ENCODE peak calls at places on chromosomes 5 and 9, in ten cellular contexts. One of them, this sample, is unnamed.

GRCh38 chr9:32581512-32582143 is 8.7 kb upstream of the NDUFB6 start:
- DNase-seq in GM20000: peak
- DNase-seq in CD8-positive, alpha-beta memory T cell: peak
- DNase-seq in fibroblast of lung: peak
- DNase-seq in GM12878: no peak
- DNase-seq in dermis microvascular lymphatic vessel endothelial cell: peak
- DNase-seq in IMR-90: peak
- DNase-seq in RKO: peak
- DNase-seq in heart left ventricle: no peak
- DNase-seq in hypothalamus: no peak
- DNase-seq in this sample: no peak

GRCh38 chr5:79686799-79687198 is 2.8 kb upstream of the CMYA5 start:
- DNase-seq in GM12878: no peak
- DNase-seq in RKO: no peak
- DNase-seq in CD8-positive, alpha-beta memory T cell: no peak
- DNase-seq in fibroblast of lung: no peak
- DNase-seq in GM20000: no peak
- DNase-seq in hypothalamus: no peak
- DNase-seq in heart left ventricle: no peak
- DNase-seq in dermis microvascular lymphatic vessel endothelial cell: no peak
- DNase-seq in IMR-90: peak
- DNase-seq in this sample: no peak

GRCh38 chr9:16031486-16031885 is 478.6 kb downstream of the CCDC171 start:
- DNase-seq in dermis microvascular lymphatic vessel endothelial cell: no peak
- DNase-seq in GM20000: no peak
- DNase-seq in CD8-positive, alpha-beta memory T cell: no peak
- DNase-seq in IMR-90: no peak
- DNase-seq in hypothalamus: no peak
- DNase-seq in heart left ventricle: no peak
- DNase-seq in GM12878: no peak
- DNase-seq in fibroblast of lung: no peak
- DNase-seq in RKO: peak
- DNase-seq in this sample: no peak

GRCh38 chr9:137477778-137478612 is 18.9 kb upstream of the NSMF start:
- DNase-seq in GM12878: no peak
- DNase-seq in heart left ventricle: peak
- DNase-seq in fibroblast of lung: no peak
- DNase-seq in hypothalamus: no peak
- DNase-seq in IMR-90: no peak
- DNase-seq in CD8-positive, alpha-beta memory T cell: no peak
- DNase-seq in dermis microvascular lymphatic vessel endothelial cell: no peak
- DNase-seq in RKO: no peak
- DNase-seq in GM20000: no peak
- DNase-seq in this sample: no peak

GRCh38 chr9:36337865-36338264 is 62.2 kb downstream of the RNF38 start:
- DNase-seq in IMR-90: no peak
- DNase-seq in GM12878: no peak
- DNase-seq in dermis microvascular lymphatic vessel endothelial cell: peak
- DNase-seq in fibroblast of lung: no peak
- DNase-seq in CD8-positive, alpha-beta memory T cell: no peak
- DNase-seq in RKO: no peak
- DNase-seq in hypothalamus: no peak
- DNase-seq in GM20000: no peak
- DNase-seq in heart left ventricle: no peak
- DNase-seq in this sample: no peak

GRCh38 chr9:131715906-131716305 is 24.0 kb downstream of the RAPGEF1 start:
- DNase-seq in dermis microvascular lymphatic vessel endothelial cell: peak
- DNase-seq in heart left ventricle: peak
- DNase-seq in CD8-positive, alpha-beta memory T cell: no peak
- DNase-seq in hypothalamus: no peak
- DNase-seq in GM12878: no peak
- DNase-seq in IMR-90: no peak
- DNase-seq in GM20000: no peak
- DNase-seq in RKO: no peak
- DNase-seq in fibroblast of lung: peak
- DNase-seq in this sample: no peak

GRCh38 chr5:98911221-98912040 is 17.4 kb downstream of the CHD1 start:
- DNase-seq in IMR-90: no peak
- DNase-seq in CD8-positive, alpha-beta memory T cell: no peak
- DNase-seq in RKO: no peak
- DNase-seq in heart left ventricle: no peak
- DNase-seq in fibroblast of lung: no peak
- DNase-seq in hypothalamus: no peak
- DNase-seq in GM20000: no peak
- DNase-seq in GM12878: no peak
- DNase-seq in dermis microvascular lymphatic vessel endothelial cell: no peak
- DNase-seq in this sample: no peak

GRCh38 chr5:169840405-169840804 is 139.9 kb downstream of the INSYN2B start:
- DNase-seq in GM12878: no peak
- DNase-seq in dermis microvascular lymphatic vessel endothelial cell: no peak
- DNase-seq in RKO: no peak
- DNase-seq in CD8-positive, alpha-beta memory T cell: no peak
- DNase-seq in heart left ventricle: no peak
- DNase-seq in GM20000: no peak
- DNase-seq in fibroblast of lung: no peak
- DNase-seq in hypothalamus: no peak
- DNase-seq in IMR-90: no peak
- DNase-seq in this sample: no peak

GRCh38 chr9:16092142-16092541 is 539.3 kb downstream of the CCDC171 start:
- DNase-seq in GM20000: no peak
- DNase-seq in IMR-90: no peak
- DNase-seq in RKO: no peak
- DNase-seq in fibroblast of lung: no peak
- DNase-seq in CD8-positive, alpha-beta memory T cell: no peak
- DNase-seq in GM12878: no peak
- DNase-seq in heart left ventricle: no peak
- DNase-seq in hypothalamus: no peak
- DNase-seq in dermis microvascular lymphatic vessel endothelial cell: no peak
- DNase-seq in this sample: no peak

GRCh38 chr9:94603259-94603776 is 9.7 kb upstream of the FBP2 start:
- DNase-seq in RKO: peak
- DNase-seq in heart left ventricle: no peak
- DNase-seq in fibroblast of lung: peak
- DNase-seq in GM20000: peak
- DNase-seq in hypothalamus: peak
- DNase-seq in CD8-positive, alpha-beta memory T cell: peak
- DNase-seq in GM12878: peak
- DNase-seq in IMR-90: peak
- DNase-seq in dermis microvascular lymphatic vessel endothelial cell: no peak
- DNase-seq in this sample: peak

GRCh38 chr5:4020386-4020785 is 424.8 kb downstream of the IRX1 start:
- DNase-seq in IMR-90: no peak
- DNase-seq in hypothalamus: no peak
- DNase-seq in CD8-positive, alpha-beta memory T cell: no peak
- DNase-seq in RKO: no peak
- DNase-seq in GM20000: no peak
- DNase-seq in fibroblast of lung: no peak
- DNase-seq in heart left ventricle: no peak
- DNase-seq in GM12878: no peak
- DNase-seq in dermis microvascular lymphatic vessel endothelial cell: no peak
- DNase-seq in this sample: no peak